ENCODE peak calls at places on chromosomes 4 and X, in four cellular contexts. F is heart left ventricle, J is ovary, T is sigmoid colon. C is an unnamed sample.

GRCh38 chr4:84632092-84632491 is 49.2 kb downstream of the CDS1 start:
- DNase-seq in F (no peak), J (no peak), T (no peak), C (no peak)

GRCh38 chr4:71941001-71941400 is 90.8 kb upstream of the NPFFR2 start:
- DNase-seq in F (no peak), J (no peak), T (no peak), C (peak; percentile 60)

GRCh38 chr4:142091085-142091513 is 454.7 kb downstream of the IL15 start:
- DNase-seq in F (peak; percentile 12), J (no peak), T (no peak), C (peak; percentile 28)

GRCh38 chr4:166153539-166153938 is 280.5 kb downstream of the TLL1 start:
- DNase-seq in F (no peak), J (no peak), T (no peak), C (peak; percentile 21)

GRCh38 chr4:128162434-128162833 is 101.3 kb downstream of the LARP1B start:
- DNase-seq in F (no peak), J (no peak), T (no peak), C (no peak)

GRCh38 chr4:13539047-13539720 is 5.1 kb downstream of the NKX3-2 start:
- DNase-seq in F (no peak), J (no peak), T (peak; percentile 64), C (no peak)

GRCh38 chr4:71713611-71714203 is 70.2 kb downstream of the GC start:
- DNase-seq in F (peak; percentile 11), J (no peak), T (no peak), C (no peak)

GRCh38 chr4:126916626-126917140 is 716.1 kb upstream of the INTU start:
- DNase-seq in F (no peak), J (no peak), T (no peak), C (peak; percentile 32)

GRCh38 chrX:120120223-120120622 is 4.5 kb upstream of the RHOXF1 start:
- DNase-seq in F (no peak), J (no peak), T (no peak), C (no peak)

GRCh38 chrX:121122332-121122731 is 74.9 kb downstream of the GLUD2 start:
- DNase-seq in F (no peak), J (no peak), T (no peak), C (no peak)

GRCh38 chr4:44446191-44446590 is 2.4 kb downstream of the KCTD8 start:
- DNase-seq in F (no peak), J (no peak), T (no peak), C (no peak)

GRCh38 chr4:44446801-44447562 is 1.6 kb downstream of the KCTD8 start:
- DNase-seq in F (no peak), J (peak; percentile 24), T (peak; percentile 46), C (no peak)

GRCh38 chr4:44447563-44448504 is 775 bp downstream of the KCTD8 start:
- DNase-seq in F (peak; percentile 11), J (peak; percentile 52), T (peak; percentile 64), C (peak; percentile 73)

GRCh38 chr4:44448548-44449443 is at the start of gene KCTD8:
- DNase-seq in F (peak; percentile 73), J (peak; percentile 92), T (peak; percentile 95), C (peak; percentile 95)
- TF ChIP-seq POLR2A in F (no peak), J (peak; percentile 67), T (no peak), C (no peak)

GRCh38 chr4:113449407-113449974 is 312.0 kb downstream of the CAMK2D start:
- DNase-seq in F (no peak), J (no peak), T (no peak), C (no peak)
- H3K4me3 ChIP-seq in F (no peak overlapping the region), J (no peak overlapping the region), T (no peak overlapping the region), C (no peak overlapping the region)

GRCh38 chr4:39435875-39436563 is 22.7 kb downstream of the RPL9 start:
- DNase-seq in F (no peak), J (no peak), T (no peak), C (no peak)
- TF ChIP-seq CTCF in F (no peak), J (no peak), T (no peak), C (no peak)

GRCh38 chr4:153566751-153567150 is 100.6 kb downstream of the TMEM131L start:
- DNase-seq in F (no peak), J (no peak), T (no peak), C (no peak)
- TF ChIP-seq POLR2A in F (no peak), J (no peak), T (no peak), C (no peak)

GRCh38 chr4:86033171-86033570 is 326.7 kb downstream of the MAPK10 start:
- DNase-seq in F (peak; percentile 44), J (no peak), T (peak; percentile 76), C (peak; percentile 70)

GRCh38 chr4:86035688-86036087 is 324.2 kb downstream of the MAPK10 start:
- DNase-seq in F (no peak), J (no peak), T (no peak), C (no peak)

GRCh38 chr4:86034616-86035015 is 325.2 kb downstream of the MAPK10 start:
- DNase-seq in F (no peak), J (no peak), T (no peak), C (no peak)

GRCh38 chr4:86031927-86032326 is 327.9 kb downstream of the MAPK10 start:
- DNase-seq in F (no peak), J (no peak), T (no peak), C (no peak)

DNA sequence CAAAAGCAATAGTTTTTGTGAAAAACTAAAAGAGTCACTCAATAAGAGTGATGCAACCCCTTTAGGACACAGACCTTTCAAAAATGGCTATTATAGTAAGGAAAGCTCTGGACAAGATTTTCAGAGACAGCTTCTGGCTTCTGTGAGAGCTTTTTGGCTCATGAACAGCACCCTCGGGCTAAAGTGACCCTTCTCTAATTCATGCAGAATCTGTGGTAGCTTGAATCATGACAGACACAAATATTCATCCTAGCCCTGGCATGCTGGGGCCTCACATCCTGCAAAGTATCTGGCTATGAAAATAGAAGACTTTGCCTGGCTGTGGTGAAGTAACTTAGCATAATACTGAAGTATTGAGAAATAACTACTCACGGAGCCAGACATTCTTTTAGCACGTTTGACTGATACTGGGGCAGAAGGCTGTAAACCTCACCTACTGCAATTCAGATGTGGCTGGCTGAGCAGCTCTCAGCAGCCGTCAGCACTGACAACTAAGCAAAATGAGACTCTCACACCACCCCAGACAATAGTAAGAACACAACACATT is 327.3 kb downstream of the MAPK10 start:
- DNase-seq in F (no peak), J (no peak), T (peak; percentile 59), C (no peak)
- H3K4me3 ChIP-seq in F (no peak overlapping the region), J (no peak overlapping the region), T (no peak overlapping the region), C (no peak overlapping the region)

DNA sequence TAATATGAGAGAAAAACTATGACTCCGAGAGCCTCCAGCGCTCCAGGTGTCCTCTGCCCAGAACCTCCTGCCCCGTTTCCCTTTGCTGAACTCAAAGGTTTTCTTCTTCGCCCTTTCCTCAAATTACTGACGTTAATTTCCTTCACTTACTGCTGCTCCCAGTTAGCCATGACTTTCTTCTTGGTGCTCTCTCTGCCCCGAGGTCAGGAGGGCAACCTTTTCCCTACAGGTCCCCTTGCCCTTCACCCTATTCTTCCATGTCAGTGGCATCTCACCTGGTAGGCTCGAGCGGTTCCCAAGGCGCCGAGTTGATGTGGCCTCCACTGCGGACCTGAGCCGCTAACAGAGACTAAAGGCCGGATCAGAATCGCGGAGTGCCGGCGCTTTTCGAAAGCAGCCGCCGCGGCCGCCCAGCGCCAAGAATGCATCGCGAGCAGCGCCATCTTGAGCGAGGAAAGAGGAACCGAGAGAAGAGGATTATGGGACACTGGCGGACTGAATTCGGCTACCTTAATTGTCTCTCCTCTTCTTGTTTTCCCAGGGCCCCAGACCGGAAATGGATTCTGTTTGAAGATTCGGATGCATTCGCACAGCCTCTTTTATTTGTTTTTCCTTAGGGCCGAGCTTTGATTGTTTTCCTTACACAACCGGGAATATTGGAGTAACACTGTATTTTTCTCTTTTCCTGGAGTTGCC is at the start of gene ABCB7:
- DNase-seq in F (peak; percentile 53), J (peak; percentile 52), T (peak; percentile 69), C (peak; percentile 84)
- TF ChIP-seq CTCF in F (peak; percentile 4), J (no peak), T (no peak), C (no peak)

C was measured in testis.